ENCODE peak calls at places on chromosome 18, in six cellular contexts. M, O, Q, L, N and G are unnamed samples.

GRCh38 chr18:12770469-12771219 is 67.8 kb downstream of the PSMG2 start:
- DNase-seq in N (no peak), O (no peak), M (no peak), L (no peak), Q (no peak), G (no peak)

GRCh38 chr18:13608791-13609552 is 117.4 kb downstream of the FAM210A start:
- DNase-seq in M (no peak), L (no peak), Q (no peak), N (no peak), O (no peak), G (no peak)

GRCh38 chr18:58937204-58937603 is 72.5 kb downstream of the ZNF532 start:
- DNase-seq in L (no peak), N (no peak), Q (no peak), O (no peak), M (peak; percentile 87), G (peak; percentile 27)

GRCh38 chr18:36350211-36350610 is 52.7 kb downstream of the FHOD3 start:
- DNase-seq in L (no peak), Q (no peak), M (no peak), O (no peak), N (no peak), G (no peak)

GRCh38 chr18:59646228-59646945 is 50.8 kb downstream of the CCBE1 start:
- DNase-seq in Q (no peak), O (no peak), L (no peak), N (no peak), M (no peak), G (no peak)

GRCh38 chr18:659597-659996 is 2.1 kb downstream of the TYMS start:
- DNase-seq in L (no peak), Q (no peak), M (no peak), N (no peak), O (no peak), G (no peak)

GRCh38 chr18:44341759-44342158 is 338.9 kb upstream of the SETBP1 start:
- DNase-seq in M (no peak), N (no peak), L (no peak), O (no peak), Q (no peak), G (no peak)

GRCh38 chr18:48106976-48107781 is 176.7 kb upstream of the SMAD2 start:
- DNase-seq in M (no peak), L (no peak), N (no peak), Q (no peak), O (no peak), G (no peak)

GRCh38 chr18:25650201-25650941 is 298.4 kb upstream of the ZNF521 start:
- DNase-seq in Q (peak; percentile 67), M (peak; percentile 55), O (no peak), L (no peak), N (no peak), G (no peak)

GRCh38 chr18:8299054-8299708 is 310.1 kb upstream of the RAB12 start:
- DNase-seq in O (no peak), L (no peak), M (no peak), N (no peak), Q (peak; percentile 25), G (no peak)

GRCh38 chr18:77052297-77052645 is 80.3 kb downstream of the MBP start:
- DNase-seq in Q (no peak), L (no peak), N (no peak), M (no peak), O (no peak), G (no peak)

GRCh38 chr18:49340446-49340845 is 120.0 kb downstream of the DYM start:
- DNase-seq in N (no peak), Q (no peak), L (no peak), M (no peak), O (no peak), G (no peak)

GRCh38 chr18:78405763-78406162 is 573.9 kb upstream of the SALL3 start:
- DNase-seq in O (no peak), M (no peak), L (no peak), Q (no peak), N (no peak), G (no peak)

GRCh38 chr18:62976227-62976626 is 260.9 kb downstream of the PHLPP1 start:
- DNase-seq in L (no peak), Q (no peak), O (no peak), N (no peak), M (no peak), G (no peak)

GRCh38 chr18:34592961-34593382 is 117.1 kb upstream of the DTNA start:
- DNase-seq in Q (no peak), N (no peak), L (no peak), O (no peak), M (peak; percentile 69), G (no peak)

GRCh38 chr18:44682181-44682870 is 1.6 kb downstream of the SETBP1 start:
- DNase-seq in N (no peak), M (no peak), Q (no peak), O (no peak), L (no peak), G (no peak)

GRCh38 chr18:48858676-48859075 is 92.1 kb downstream of the SMAD7 start:
- DNase-seq in M (no peak), L (no peak), Q (no peak), N (no peak), O (no peak), G (no peak)

GRCh38 chr18:24115628-24116027 is 23.2 kb upstream of the CABYR start:
- DNase-seq in Q (no peak), N (no peak), L (no peak), M (no peak), O (no peak), G (peak; percentile 41)

GRCh38 chr18:24114924-24115549 is 23.8 kb upstream of the CABYR start:
- DNase-seq in M (no peak), L (no peak), O (no peak), N (no peak), Q (peak; percentile 73), G (no peak)

GRCh38 chr18:24111936-24112335 is 26.9 kb upstream of the CABYR start:
- DNase-seq in O (no peak), N (no peak), Q (no peak), L (no peak), M (no peak), G (no peak)

GRCh38 chr18:24112464-24112863 is 26.4 kb upstream of the CABYR start:
- DNase-seq in N (no peak), O (no peak), Q (no peak), M (no peak), L (no peak), G (no peak)

DNA sequence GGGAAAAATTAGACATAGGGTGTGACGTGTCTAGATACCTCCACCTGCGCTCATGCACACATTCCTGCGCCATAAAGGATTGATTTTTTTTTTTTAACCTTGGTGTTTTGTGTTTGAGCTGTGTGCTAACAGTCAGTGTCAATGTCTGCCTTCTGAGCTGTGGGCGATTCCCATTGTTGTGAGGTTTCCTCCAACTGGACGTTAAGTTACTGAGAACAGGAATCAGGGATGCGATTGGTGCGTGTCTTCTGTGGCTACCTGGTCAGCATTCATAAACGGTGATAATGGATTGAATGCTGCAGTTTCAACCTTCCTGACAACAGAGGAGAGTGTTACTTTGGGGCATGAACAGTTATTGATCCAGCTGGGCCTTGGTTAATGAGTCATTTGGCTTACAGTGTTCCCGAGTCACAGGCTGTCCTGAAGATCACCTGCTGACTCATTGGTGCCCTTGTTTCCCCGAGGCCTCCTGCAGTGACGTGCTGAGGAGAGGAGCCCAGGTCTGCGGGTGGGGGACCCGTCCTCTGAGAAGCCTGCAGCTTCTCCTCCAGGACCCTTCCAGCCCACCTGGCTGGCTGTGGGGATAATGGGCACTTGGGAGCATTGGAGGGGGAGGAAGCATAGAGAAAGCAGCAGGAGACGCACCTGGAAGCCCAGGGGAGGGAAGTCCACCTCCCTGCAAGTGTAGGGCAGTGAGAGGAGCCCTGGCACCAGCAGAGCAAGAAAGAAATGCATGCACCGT is 25.8 kb upstream of the CABYR start:
- DNase-seq in Q (peak; percentile 87), N (no peak), L (no peak), M (no peak), O (peak; percentile 30), G (no peak)
- TF ChIP-seq POLR2A in Q (peak; percentile 63), N (no peak), L (no peak), M (no peak), O (no peak), G (no peak)

GRCh38 chr18:39523281-39523680 is 1957.7 kb upstream of the CELF4 start:
- DNase-seq in L (no peak), Q (peak; percentile 66), N (no peak), O (peak; percentile 0), M (peak; percentile 57), G (no peak)
- TF ChIP-seq MYC in L (no peak), Q (no peak), N (no peak), O (no peak), M (no peak), G (no peak)

DNA sequence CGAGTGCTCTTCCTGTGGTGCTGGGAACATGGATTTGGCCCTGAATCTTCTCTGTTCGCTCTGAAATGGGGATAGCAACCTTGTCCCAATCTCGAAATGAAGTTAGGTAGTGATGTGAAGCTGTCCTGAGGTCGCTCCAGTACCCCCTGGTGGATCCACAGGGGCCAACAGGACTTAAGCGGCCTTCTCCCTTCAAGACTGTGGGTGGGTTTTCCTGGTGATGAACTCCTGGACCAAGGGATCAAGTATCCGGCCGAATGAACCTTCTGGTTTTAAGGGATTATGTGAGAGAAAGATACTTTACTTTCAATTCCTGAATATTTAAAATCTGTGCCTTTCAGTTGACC is 156.5 kb downstream of the NAPG start:
- DNase-seq in N (no peak), O (no peak), M (no peak), Q (no peak), L (peak; percentile 53), G (peak; percentile 6)
- TF ChIP-seq CTCF in N (no peak), O (no peak), M (no peak), Q (peak; percentile 29), L (peak; percentile 59), G (no peak)

DNA sequence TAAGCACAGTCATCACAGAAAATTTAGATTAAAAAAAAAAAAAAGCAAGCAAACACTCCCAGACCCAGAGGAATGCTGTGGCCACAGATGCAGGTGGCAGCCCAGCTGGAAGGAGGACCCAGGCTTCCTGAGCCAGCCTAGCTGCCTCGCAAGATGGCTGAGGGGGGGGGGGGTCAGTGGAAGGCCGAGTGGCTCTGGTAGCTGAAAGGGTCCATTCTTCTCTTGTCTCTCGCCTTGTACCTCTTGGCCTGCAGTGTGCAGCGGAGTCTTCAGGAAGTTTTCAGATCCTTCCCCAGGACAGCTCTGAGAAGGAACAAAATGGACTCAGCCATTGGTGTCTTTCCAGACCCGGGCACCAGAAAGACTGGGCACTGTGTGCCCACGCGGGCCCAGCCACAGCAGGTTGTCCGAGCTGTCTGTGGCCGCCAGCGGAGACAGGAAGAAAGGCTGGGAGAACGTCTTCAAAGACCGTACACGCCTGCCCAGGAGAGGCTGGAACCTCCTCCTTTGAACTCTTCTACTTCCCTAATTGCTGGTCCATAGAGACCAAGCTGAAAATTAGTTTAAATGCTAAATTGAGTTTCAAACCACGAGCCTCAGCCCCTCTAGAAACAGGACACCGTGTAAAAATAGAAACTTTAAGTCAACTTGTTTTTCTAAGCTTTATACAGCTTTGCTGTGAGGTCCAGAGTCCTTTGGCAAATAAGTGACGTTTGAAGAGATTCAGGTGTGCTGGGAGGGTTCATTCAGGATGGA is 21.4 kb downstream of the APCDD1 start:
- DNase-seq in O (no peak), Q (no peak), L (no peak), M (no peak), N (no peak), G (no peak)
- TF ChIP-seq POLR2A in O (no peak), Q (no peak), L (no peak), M (no peak), N (no peak), G (no peak)